ENCODE peak calls at places on chromosomes 3 and 15, in seven cellular contexts. R is fibroblast of the aortic adventitia, I is endothelial cell, M is cardiac septum, Q is hypothalamus, A is omental fat pad, L is mesothelial cell of epicardium. K is an unnamed sample.

GRCh38 chr3:30292192-30292893 is 314.1 kb upstream of the TGFBR2 start:
- DNase-seq in M (no peak), Q (no peak), I (no peak), A (no peak), L (no peak), R (peak; percentile 93), K (no peak)

GRCh38 chr3:62027796-62028195 is 345.6 kb downstream of the FEZF2 start:
- DNase-seq in Q (no peak), R (no peak), I (no peak), A (no peak), M (no peak), L (no peak), K (no peak)

GRCh38 chr15:29822100-29822684 is at the start of gene TJP1:
- DNase-seq in Q (peak; percentile 73), I (peak; percentile 92), R (peak; percentile 62), A (no peak), L (peak; percentile 80), M (peak; percentile 88), K (peak; percentile 85)

GRCh38 chr15:48102167-48102566 is 18.6 kb upstream of the SLC24A5 start:
- DNase-seq in A (no peak), M (no peak), R (peak; percentile 15), I (no peak), L (no peak), Q (no peak), K (no peak)

GRCh38 chr3:73207946-73208345 is 146.5 kb downstream of the EBLN2 start:
- DNase-seq in R (no peak), A (no peak), M (no peak), L (no peak), I (no peak), Q (no peak), K (no peak)

GRCh38 chr3:132870596-132870995 is 148.4 kb upstream of the NPHP3 start:
- DNase-seq in Q (no peak), L (no peak), A (no peak), R (no peak), M (no peak), I (no peak), K (no peak)

GRCh38 chr3:30685267-30685667 is 78.9 kb downstream of the TGFBR2 start:
- DNase-seq in M (no peak), Q (no peak), I (no peak), L (no peak), R (no peak), A (no peak), K (no peak)

GRCh38 chr3:113166719-113167492 is 44.5 kb upstream of the BOC start:
- DNase-seq in I (peak; percentile 10), A (no peak), M (no peak), L (no peak), Q (peak; percentile 5), R (peak; percentile 69), K (peak; percentile 72)

GRCh38 chr3:124985358-124985757 is 50.8 kb upstream of the MUC13 start:
- DNase-seq in L (no peak), I (no peak), M (no peak), Q (no peak), A (no peak), R (peak; percentile 91), K (no peak)

GRCh38 chr15:70870066-70870465 is 16.1 kb upstream of the LARP6 start:
- DNase-seq in M (no peak), I (no peak), Q (no peak), L (no peak), A (no peak), R (peak; percentile 90), K (no peak)

GRCh38 chr3:18008706-18009363 is 266.4 kb upstream of the TBC1D5 start:
- DNase-seq in L (no peak), I (no peak), M (no peak), R (peak; percentile 59), A (no peak), Q (no peak), K (no peak)

GRCh38 chr3:143436231-143436930 is 316.8 kb downstream of the CHST2 start:
- DNase-seq in R (peak; percentile 6), M (no peak), Q (no peak), L (no peak), A (no peak), I (no peak), K (no peak)

GRCh38 chr3:46987485-46988401 is 8.3 kb downstream of the NBEAL2 start:
- DNase-seq in Q (no peak), M (peak; percentile 94), R (no peak), L (no peak), I (peak; percentile 64), A (no peak), K (no peak)

GRCh38 chr15:46857103-46857502 is 860.2 kb upstream of the SEMA6D start:
- DNase-seq in M (no peak), R (no peak), Q (no peak), I (no peak), A (no peak), L (no peak), K (no peak)

GRCh38 chr3:46811615-46812236 is 51.5 kb downstream of the MYL3 start:
- DNase-seq in M (no peak), A (no peak), L (no peak), I (peak; percentile 14), R (no peak), Q (no peak), K (no peak)

GRCh38 chr3:31312400-31312799 is 220.3 kb upstream of the STT3B start:
- DNase-seq in I (no peak), L (no peak), M (no peak), R (peak; percentile 29), Q (no peak), A (no peak), K (no peak)